ENCODE peak calls at places on chromosome 10, in eight cellular contexts. I is AML-193, V is ELF-1, R is GM13977, Z is pulmonary artery endothelial cell, K is kidney tubule cell, B is NCI-H1436, Q is transverse colon. G is an unnamed sample.

GRCh38 chr10:126734015-126734414 is 63.5 kb upstream of the C10orf90 start:
- DNase-seq in I (no peak), V (no peak), R (no peak), Z (no peak), K (no peak), B (no peak), Q (no peak), G (no peak)

GRCh38 chr10:124697837-124698559 is 46.2 kb downstream of the FAM53B start:
- DNase-seq in I (no peak), V (peak; percentile 30), R (peak; percentile 63), Z (no peak), K (peak; percentile 14), B (peak; percentile 22), Q (no peak), G (no peak)

GRCh38 chr10:123359539-123359938 is 205.3 kb downstream of the BUB3 start:
- DNase-seq in I (no peak), V (no peak), R (peak; percentile 26), Z (no peak), K (no peak), B (no peak), Q (no peak), G (no peak)

GRCh38 chr10:75234683-75235374 is 928 bp downstream of the COMTD1 start:
- DNase-seq in I (no peak), V (peak; percentile 90), R (no peak), Z (no peak), K (no peak), B (no peak), Q (peak; percentile 69), G (peak; percentile 82)

GRCh38 chr10:79454259-79454658 is 8.8 kb upstream of the ZCCHC24 start:
- DNase-seq in I (no peak), V (no peak), R (no peak), Z (no peak), K (peak; percentile 76), B (no peak), Q (no peak), G (no peak)

GRCh38 chr10:29586509-29586908 is 48.3 kb downstream of the SVIL start:
- DNase-seq in I (no peak), V (no peak), R (no peak), Z (no peak), K (no peak), B (no peak), Q (no peak), G (no peak)

GRCh38 chr10:112919721-112920120 is 30.3 kb upstream of the TCF7L2 start:
- DNase-seq in I (no peak), V (no peak), R (no peak), Z (no peak), K (peak; percentile 91), B (no peak), Q (no peak), G (no peak)

GRCh38 chr10:76302936-76303656 is 871.7 kb downstream of the LRMDA start:
- DNase-seq in I (no peak), V (no peak), R (no peak), Z (no peak), K (peak; percentile 62), B (no peak), Q (no peak), G (peak; percentile 67)

GRCh38 chr10:12656518-12657142 is 307.3 kb downstream of the CAMK1D start:
- DNase-seq in I (peak; percentile 62), V (peak; percentile 32), R (peak; percentile 73), Z (peak; percentile 30), K (peak; percentile 65), B (peak; percentile 26), Q (no peak), G (no peak)

GRCh38 chr10:81984428-81984827 is 109.4 kb downstream of the NRG3 start:
- DNase-seq in I (no peak), V (no peak), R (no peak), Z (no peak), K (no peak), B (no peak), Q (no peak), G (no peak)

GRCh38 chr10:63866075-63866746 is 345.0 kb downstream of the REEP3 start:
- DNase-seq in I (peak; percentile 44), V (peak; percentile 95), R (peak; percentile 66), Z (no peak), K (peak; percentile 60), B (peak; percentile 40), Q (peak; percentile 27), G (peak; percentile 87)

GRCh38 chr10:79400567-79401004 is 44.8 kb downstream of the ZCCHC24 start:
- DNase-seq in I (peak; percentile 39), V (peak; percentile 78), R (peak; percentile 80), Z (no peak), K (peak; percentile 36), B (peak; percentile 21), Q (peak; percentile 49), G (no peak)

GRCh38 chr10:22427101-22427500 is 81.8 kb downstream of the SPAG6 start:
- DNase-seq in I (no peak), V (peak; percentile 77), R (no peak), Z (no peak), K (peak; percentile 86), B (no peak), Q (no peak), G (no peak)

GRCh38 chr10:130481076-130481930 is 345.1 kb downstream of the GLRX3 start:
- DNase-seq in I (no peak), V (no peak), R (no peak), Z (no peak), K (no peak), B (no peak), Q (no peak), G (no peak)